ENCODE peak calls at places on chromosomes 11 and 22, in five cellular contexts. H is hepatocyte, L is colonic mucosa, T is MM.1S, X is tibial nerve. V is an unnamed sample.

GRCh38 chr22:18994780-18995711 is 59.0 kb upstream of the PRODH start:
- DNase-seq in H (peak; percentile 61), L (no peak), T (no peak), X (no peak), V (peak; percentile 70)

GRCh38 chr11:73324116-73324515 is 16.0 kb downstream of the ARHGEF17 start:
- DNase-seq in H (no peak), L (no peak), T (no peak), X (no peak), V (no peak)

GRCh38 chr11:105179542-105180278 is 40.1 kb upstream of the CARD18 start:
- DNase-seq in H (peak; percentile 12), L (no peak), T (no peak), X (no peak), V (no peak)

GRCh38 chr11:100876826-100877545 is 189.9 kb downstream of the ARHGAP42 start:
- DNase-seq in H (peak; percentile 27), L (no peak), T (peak; percentile 66), X (no peak), V (no peak)

GRCh38 chr11:11567862-11568650 is 53.7 kb downstream of the GALNT18 start:
- DNase-seq in H (no peak), L (no peak), T (no peak), X (no peak), V (no peak)

GRCh38 chr11:134863294-134863693 is 451.3 kb upstream of the B3GAT1 start:
- DNase-seq in H (peak; percentile 44), L (no peak), T (no peak), X (no peak), V (no peak)

GRCh38 chr11:47233989-47234668 is 14.5 kb downstream of the ACP2 start:
- DNase-seq in H (peak; percentile 51), L (no peak), T (no peak), X (no peak), V (no peak)

GRCh38 chr11:57648791-57649735 is 649 bp downstream of the YPEL4 start:
- DNase-seq in H (peak; percentile 40), L (no peak), T (peak; percentile 36), X (no peak), V (no peak)

GRCh38 chr11:47104337-47104950 is 72.2 kb downstream of the ARFGAP2 start:
- DNase-seq in H (no peak), L (no peak), T (no peak), X (no peak), V (no peak)

DNA sequence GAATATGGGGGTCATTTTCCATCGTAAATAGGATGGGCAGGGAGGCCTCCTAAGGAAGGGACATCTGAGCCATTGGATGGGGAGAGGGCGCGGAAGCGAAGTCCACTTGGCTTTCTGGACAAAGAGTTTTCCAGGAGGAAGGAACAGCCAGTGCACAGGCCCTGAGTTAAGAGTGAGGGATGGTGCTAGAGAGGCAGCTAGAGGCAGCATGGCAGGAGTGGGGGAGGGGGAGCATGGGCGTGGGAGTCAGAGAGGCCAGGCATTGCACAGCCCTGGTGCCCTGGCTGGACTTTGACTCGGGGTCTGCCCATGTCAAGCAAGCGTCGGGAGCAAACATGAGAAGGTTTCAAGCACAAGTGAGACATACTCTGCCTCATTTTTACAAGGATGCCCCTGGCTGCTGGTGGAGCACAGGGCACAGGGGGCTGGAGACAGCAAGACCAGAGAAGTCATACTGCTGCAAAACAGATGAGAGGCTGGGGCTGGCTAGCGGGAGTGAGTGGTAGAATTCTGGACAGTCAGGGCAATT is 9.0 kb downstream of the GNAZ start:
- DNase-seq in H (peak; percentile 42), L (no peak), T (no peak), X (no peak), V (no peak)
- H3K27ac ChIP-seq in H (no peak overlapping the region), L (no peak overlapping the region), T (no peak overlapping the region), X (no peak overlapping the region), V (no peak overlapping the region)

GRCh38 chr22:45683248-45683647 is 11.6 kb downstream of the ATXN10 start:
- DNase-seq in H (no peak), L (no peak), T (no peak), X (no peak), V (no peak)
- H3K4me1 ChIP-seq in H (peaks cover 19% of the 10 kb centered on the region), L (no peaks in the 10 kb centered on the region), T (no peaks in the 10 kb centered on the region), X (peaks cover 23% of the 10 kb centered on the region), V (peaks cover 51% of the 10 kb centered on the region)

GRCh38 chr11:78574386-78575381 is at the start of gene NARS2:
- DNase-seq in H (peak; percentile 98), L (peak; percentile 99), T (peak; percentile 97), X (peak; percentile 98), V (peak; percentile 99)

GRCh38 chr11:78564889-78565467 is 9.7 kb downstream of the NARS2 start:
- DNase-seq in H (no peak), L (no peak), T (no peak), X (no peak), V (no peak)

GRCh38 chr11:78573271-78574035 is 1.2 kb downstream of the NARS2 start:
- DNase-seq in H (no peak), L (no peak), T (no peak), X (no peak), V (no peak)

GRCh38 chr11:78567209-78567608 is 7.5 kb downstream of the NARS2 start:
- DNase-seq in H (no peak), L (no peak), T (no peak), X (no peak), V (no peak)

DNA sequence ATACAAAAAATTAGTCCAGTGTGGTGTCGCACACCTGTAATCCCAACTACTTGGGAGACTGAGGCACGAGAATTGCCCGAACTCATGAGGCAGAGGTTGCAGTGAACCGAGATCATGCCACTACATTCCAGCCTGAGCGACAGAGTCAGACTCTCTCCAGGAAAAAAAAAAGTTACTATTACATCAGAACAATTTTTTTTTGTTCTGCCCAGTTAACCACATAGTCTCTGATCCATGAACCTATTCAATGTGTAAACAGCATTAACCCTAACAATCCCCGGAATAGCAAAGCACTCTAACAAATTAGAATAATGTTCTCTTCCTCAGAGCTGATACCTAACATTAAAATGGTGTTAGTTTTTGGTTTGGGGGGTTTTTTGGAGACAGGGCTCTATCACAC is 4.6 kb downstream of the NARS2 start:
- DNase-seq in H (no peak), L (no peak), T (no peak), X (no peak), V (no peak)
- H3K4me3 ChIP-seq in H (no peak overlapping the region), L (no peak overlapping the region), T (no peak overlapping the region), X (no peak overlapping the region), V (no peak overlapping the region)

GRCh38 chr11:18358646-18359045 is 35.7 kb upstream of the LDHA start:
- DNase-seq in H (no peak), L (no peak), T (no peak), X (no peak), V (no peak)
- H3K27ac ChIP-seq in H (peak overlapping the region; percentile 12), L (no peak overlapping the region), T (no peak overlapping the region), X (no peak overlapping the region), V (no peak overlapping the region)

DNA sequence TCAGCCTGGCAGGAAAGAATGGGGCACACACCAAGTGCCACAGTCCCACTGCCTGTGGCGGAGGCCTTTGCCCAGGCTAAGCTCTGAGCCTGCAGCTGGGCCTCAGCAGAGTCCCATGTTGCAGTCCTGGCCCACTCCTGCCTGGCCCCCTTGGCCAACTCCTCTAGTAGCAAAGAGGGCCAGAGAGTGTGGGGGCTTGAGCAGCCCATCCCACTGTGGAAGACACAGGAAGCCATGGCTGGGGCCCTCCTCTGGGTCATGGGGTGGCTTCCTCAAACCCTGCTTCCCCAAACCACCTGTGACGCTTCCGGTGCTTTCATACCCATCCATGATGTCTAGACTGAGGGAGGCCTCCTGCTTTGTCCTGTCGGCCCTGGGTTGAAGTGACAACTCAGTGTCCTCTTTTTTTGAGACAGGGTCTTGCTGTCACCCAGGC is 5.8 kb downstream of the RPS19BP1 start:
- DNase-seq in H (no peak), L (no peak), T (no peak), X (no peak), V (no peak)
- H3K4me1 ChIP-seq in H (peaks cover 44% of the 10 kb centered on the region), L (peaks cover 46% of the 10 kb centered on the region), T (peaks cover 48% of the 10 kb centered on the region), X (peaks cover 76% of the 10 kb centered on the region), V (peaks cover 88% of the 10 kb centered on the region)

GRCh38 chr22:31139866-31140716 is at the start of gene PLA2G3:
- DNase-seq in H (peak; percentile 34), L (peak; percentile 48), T (no peak), X (no peak), V (peak; percentile 93)
- H3K4me3 ChIP-seq in H (no peak within 1 kb of the TSS), L (no peak within 1 kb of the TSS), T (no peak within 1 kb of the TSS), X (no peak within 1 kb of the TSS), V (peak within 1 kb of the TSS; percentile 40)

DNA sequence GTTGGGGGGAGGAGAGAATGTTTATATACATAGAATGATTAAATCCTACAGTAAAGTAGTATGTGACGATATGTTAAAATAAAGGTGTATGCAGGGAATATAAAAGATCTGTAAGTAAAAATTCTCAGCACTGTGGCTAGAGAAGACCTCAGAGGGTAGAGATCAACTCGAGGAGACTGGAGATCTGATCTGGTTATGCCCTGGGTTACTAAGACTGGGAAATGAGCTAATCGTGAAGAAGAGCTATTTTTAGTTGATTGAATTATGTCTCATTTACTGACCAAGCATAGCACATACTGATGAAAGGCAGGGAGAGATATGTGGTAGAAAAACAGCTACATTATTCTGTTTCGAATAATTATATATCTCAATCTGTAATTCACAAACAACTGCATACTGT is 42.8 kb upstream of the ALKBH3 start:
- DNase-seq in H (no peak), L (no peak), T (no peak), X (no peak), V (no peak)
- H3K27ac ChIP-seq in H (no peak overlapping the region), L (no peak overlapping the region), T (no peak overlapping the region), X (no peak overlapping the region), V (no peak overlapping the region)

GRCh38 chr11:9574806-9575530 is 1.5 kb downstream of the WEE1 start:
- DNase-seq in H (peak; percentile 89), L (peak; percentile 80), T (peak; percentile 43), X (peak; percentile 20), V (no peak)

GRCh38 chr11:9573775-9574555 is 495 bp downstream of the WEE1 start:
- DNase-seq in H (peak; percentile 46), L (peak; percentile 26), T (peak; percentile 42), X (no peak), V (peak; percentile 76)

GRCh38 chr11:9574556-9574805 is 1.0 kb downstream of the WEE1 start:
- DNase-seq in H (no peak), L (no peak), T (no peak), X (no peak), V (peak; percentile 72)

GRCh38 chr11:9571766-9572120 is 1.7 kb upstream of the WEE1 start:
- DNase-seq in H (no peak), L (no peak), T (no peak), X (no peak), V (no peak)

GRCh38 chr11:9573054-9573774 is at the start of gene WEE1:
- DNase-seq in H (peak; percentile 99), L (peak; percentile 99), T (peak; percentile 99), X (peak; percentile 96), V (peak; percentile 99)
- H3K4me1 ChIP-seq in H (peaks cover 21% of the 10 kb centered on the region), L (peaks cover 4% of the 10 kb centered on the region), T (peaks cover 40% of the 10 kb centered on the region), X (peaks cover 28% of the 10 kb centered on the region), V (peaks cover 14% of the 10 kb centered on the region)

DNA sequence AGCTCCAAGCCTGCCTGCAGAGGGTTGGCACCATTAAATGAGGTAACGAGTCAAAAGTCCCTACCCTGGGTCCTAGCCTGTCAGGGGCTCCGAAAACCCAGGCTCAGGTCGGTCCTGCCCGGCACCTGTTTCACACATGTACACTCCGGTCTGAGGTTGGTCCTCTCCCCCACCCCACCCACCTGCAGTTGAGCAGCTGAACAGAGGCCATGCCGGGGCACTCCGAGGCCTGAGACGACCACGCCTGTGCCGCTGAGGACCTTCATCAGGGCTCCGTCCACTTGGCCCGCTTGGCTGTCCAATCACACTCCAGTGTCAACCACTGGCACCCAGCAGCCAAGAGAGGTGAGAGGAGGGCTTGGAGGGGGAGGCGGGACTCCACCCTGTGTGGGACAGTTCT is 1.6 kb downstream of the TSSC4 start:
- DNase-seq in H (no peak), L (no peak), T (no peak), X (no peak), V (no peak)
- H3K4me3 ChIP-seq in H (no peak overlapping the region), L (no peak overlapping the region), T (peak overlapping the region; percentile 99), X (no peak overlapping the region), V (no peak overlapping the region)

V was measured in upper lobe of right lung.